ENCODE peak calls at places on chromosomes 1 and 21, in seven cellular contexts. N is fibroblast of lung, W is PC-3, X is neural progenitor cell, P is IMR-90, R is HCT116, T is H9. U is an unnamed sample.

GRCh38 chr1:117886101-117886795 is 43.2 kb downstream of the GDAP2 start:
- DNase-seq in N (peak; percentile 76), W (no peak), X (no peak), P (peak; percentile 77), R (no peak), T (no peak), U (peak; percentile 58)

GRCh38 chr21:35179990-35180557 is 131.0 kb upstream of the RUNX1 start:
- DNase-seq in N (peak; percentile 96), W (peak; percentile 91), X (no peak), P (peak; percentile 94), R (no peak), T (no peak), U (peak; percentile 62)

GRCh38 chr1:109775408-109775807 is 11.7 kb upstream of the EPS8L3 start:
- DNase-seq in N (peak; percentile 20), W (peak; percentile 44), X (no peak), P (peak; percentile 21), R (no peak), T (no peak), U (peak; percentile 53)

GRCh38 chr1:56577859-56578663 is 1.3 kb downstream of the PLPP3 start:
- DNase-seq in N (peak; percentile 71), W (peak; percentile 66), X (peak; percentile 75), P (peak; percentile 61), R (no peak), T (peak; percentile 51), U (peak; percentile 79)

GRCh38 chr1:44676484-44677200 is 2.1 kb downstream of the ARMH1 start:
- DNase-seq in N (peak; percentile 56), W (peak; percentile 50), X (no peak), P (peak; percentile 77), R (no peak), T (no peak), U (peak; percentile 59)

GRCh38 chr1:153541641-153542569 is 1.2 kb upstream of the S100A5 start:
- DNase-seq in N (no peak), W (no peak), X (no peak), P (no peak), R (no peak), T (no peak), U (no peak)

GRCh38 chr1:7454052-7454815 is 316.9 kb upstream of the VAMP3 start:
- DNase-seq in N (peak; percentile 19), W (peak; percentile 18), X (peak; percentile 27), P (peak; percentile 39), R (no peak), T (peak; percentile 45), U (peak; percentile 39)

GRCh38 chr1:194295690-194296089 is 1109.3 kb upstream of the B3GALT2 start:
- DNase-seq in N (peak; percentile 38), W (peak; percentile 57), X (peak; percentile 68), P (peak; percentile 44), R (peak; percentile 33), T (no peak), U (peak; percentile 0)

GRCh38 chr21:37551406-37552355 is 185.1 kb downstream of the DYRK1A start:
- DNase-seq in N (peak; percentile 18), W (no peak), X (no peak), P (no peak), R (no peak), T (no peak), U (peak; percentile 26)

GRCh38 chr1:206686486-206687249 is 2.0 kb downstream of the MAPKAPK2 start:
- DNase-seq in N (no peak), W (no peak), X (no peak), P (no peak), R (no peak), T (no peak), U (no peak)

GRCh38 chr1:25174363-25174729 is 58.0 kb downstream of the SYF2 start:
- DNase-seq in N (no peak), W (no peak), X (no peak), P (no peak), R (no peak), T (no peak), U (no peak)

GRCh38 chr1:52423771-52424170 is 19.4 kb downstream of the PRPF38A start:
- DNase-seq in N (no peak), W (no peak), X (no peak), P (no peak), R (no peak), T (no peak), U (no peak)

GRCh38 chr21:43812139-43812821 is 22.9 kb downstream of the RRP1 start:
- DNase-seq in N (no peak), W (no peak), X (no peak), P (no peak), R (no peak), T (no peak), U (no peak)

GRCh38 chr1:1540015-1540816 is at the start of gene TMEM240:
- DNase-seq in N (peak; percentile 73), W (no peak), X (peak; percentile 92), P (peak; percentile 69), R (no peak), T (peak; percentile 86), U (peak; percentile 90)

GRCh38 chr1:48619529-48619928 is 147.5 kb upstream of the SPATA6 start:
- DNase-seq in N (peak; percentile 22), W (peak; percentile 78), X (peak; percentile 76), P (peak; percentile 3), R (peak; percentile 2), T (peak; percentile 84), U (peak; percentile 44)

GRCh38 chr1:153597206-153597605 is 15.7 kb downstream of the S100A16 start:
- DNase-seq in N (peak; percentile 60), W (peak; percentile 59), X (no peak), P (peak; percentile 86), R (no peak), T (no peak), U (peak; percentile 73)

GRCh38 chr1:228101994-228102790 is 933 bp downstream of the C1orf35 start:
- DNase-seq in N (peak; percentile 21), W (peak; percentile 65), X (peak; percentile 71), P (no peak), R (no peak), T (peak; percentile 60), U (peak; percentile 66)

GRCh38 chr1:54249798-54250497 is 50.0 kb downstream of the MRPL37 start:
- DNase-seq in N (peak; percentile 58), W (peak; percentile 87), X (no peak), P (peak; percentile 54), R (peak; percentile 79), T (peak; percentile 57), U (peak; percentile 78)

GRCh38 chr1:159653201-159653600 is 61.2 kb downstream of the CRP start:
- DNase-seq in N (peak; percentile 43), W (no peak), X (no peak), P (no peak), R (no peak), T (no peak), U (peak; percentile 75)

GRCh38 chr21:41186763-41187536 is 19.0 kb downstream of the BACE2 start:
- DNase-seq in N (no peak), W (no peak), X (no peak), P (no peak), R (no peak), T (peak; percentile 51), U (no peak)

GRCh38 chr1:62325696-62326095 is 6.5 kb upstream of the KANK4 start:
- DNase-seq in N (peak; percentile 93), W (peak; percentile 15), X (no peak), P (no peak), R (no peak), T (no peak), U (peak; percentile 97)

DNA sequence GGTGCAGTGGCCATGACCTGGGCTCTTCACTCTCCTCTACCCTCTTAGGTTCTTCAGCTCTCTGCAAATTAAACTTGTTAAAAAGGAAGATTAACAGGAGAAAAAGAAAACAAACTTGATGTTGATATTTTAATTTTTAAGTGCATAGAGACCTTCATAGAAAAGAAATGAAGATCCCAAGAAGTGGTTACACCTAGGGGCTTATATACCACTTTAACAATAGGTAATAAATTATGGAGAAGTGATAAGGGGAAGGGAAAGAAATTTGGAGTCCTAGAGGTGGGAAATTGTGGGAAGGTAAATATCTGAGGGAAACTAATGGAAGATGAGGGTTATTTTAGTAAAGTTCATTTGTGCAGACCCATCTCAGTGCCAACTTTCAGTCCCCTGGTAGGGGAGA is 16.5 kb upstream of the TFF3 start:
- DNase-seq in N (no peak), W (no peak), X (no peak), P (no peak), R (no peak), T (no peak), U (no peak)
- H3K27ac ChIP-seq in N (no peak overlapping the region), W (no peak overlapping the region), X (no peak overlapping the region), P (no peak overlapping the region), R (no peak overlapping the region), T (no peak overlapping the region), U (no peak overlapping the region)

GRCh38 chr1:15526021-15526489 is 593 bp upstream of the DNAJC16 start:
- DNase-seq in N (no peak), W (no peak), X (no peak), P (no peak), R (no peak), T (no peak), U (no peak)

GRCh38 chr1:15524283-15525042 is 448 bp upstream of the CASP9 start:
- DNase-seq in N (peak; percentile 95), W (peak; percentile 94), X (peak; percentile 100), P (peak; percentile 98), R (peak; percentile 93), T (peak; percentile 99), U (peak; percentile 100)

GRCh38 chr1:15526490-15527339 is at the start of gene DNAJC16:
- DNase-seq in N (peak; percentile 100), W (peak; percentile 100), X (peak; percentile 100), P (peak; percentile 100), R (peak; percentile 100), T (peak; percentile 100), U (peak; percentile 100)

GRCh38 chr1:15523922-15524282 is at the start of gene CASP9:
- DNase-seq in N (no peak), W (no peak), X (no peak), P (peak; percentile 43), R (no peak), T (no peak), U (no peak)

GRCh38 chr1:15525043-15525958 is 1.3 kb upstream of the CASP9 start:
- DNase-seq in N (peak; percentile 1), W (peak; percentile 97), X (peak; percentile 99), P (no peak), R (peak; percentile 98), T (no peak), U (peak; percentile 23)
- H3K9ac ChIP-seq in N (peak overlapping the region; percentile 44), W (peak overlapping the region; percentile 56), X (no peak overlapping the region), P (peak overlapping the region; percentile 72), R (peak overlapping the region; percentile 90), T (no peak overlapping the region), U (peak overlapping the region; percentile 75)

DNA sequence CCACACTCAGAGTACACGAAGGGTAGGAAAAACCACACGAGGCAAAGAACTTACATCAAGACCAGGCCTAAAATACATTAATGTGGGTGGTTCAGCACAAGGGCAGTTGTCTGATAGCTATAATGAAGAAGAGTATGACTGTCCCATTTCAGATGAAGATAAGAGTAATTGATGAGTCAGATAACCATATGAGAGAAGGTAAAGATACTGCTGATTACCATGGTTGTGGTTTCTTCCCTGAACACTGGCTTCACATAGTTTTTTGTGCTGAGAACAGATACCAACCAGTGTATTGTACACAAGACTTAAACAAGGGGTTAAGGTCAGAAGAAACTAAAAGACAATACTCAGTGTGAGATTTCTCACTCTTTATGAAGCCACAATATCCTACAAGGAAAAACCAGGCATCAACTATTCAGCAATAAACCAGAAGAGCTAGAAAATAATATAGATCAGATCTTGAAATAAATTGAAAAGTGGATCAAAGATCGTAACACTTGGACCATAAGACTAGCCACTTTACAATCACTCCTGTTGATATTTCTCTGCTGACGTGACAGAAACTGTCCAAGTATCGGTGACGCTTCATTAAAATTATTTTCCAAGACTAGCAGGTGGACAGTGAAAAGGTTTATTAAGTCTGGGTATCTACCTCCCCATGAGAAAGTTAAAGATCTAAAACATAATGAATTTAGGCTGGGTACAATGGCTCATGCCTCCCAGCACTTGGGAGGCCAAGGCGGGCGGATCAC is 28.6 kb downstream of the PUM1 start:
- DNase-seq in N (peak; percentile 40), W (no peak), X (no peak), P (peak; percentile 42), R (no peak), T (no peak), U (peak; percentile 26)
- H3K27ac ChIP-seq in N (no peak overlapping the region), W (no peak overlapping the region), X (no peak overlapping the region), P (no peak overlapping the region), R (no peak overlapping the region), T (no peak overlapping the region), U (peak overlapping the region; percentile 23)

GRCh38 chr1:145956361-145956760 is 1.5 kb downstream of the LIX1L start:
- DNase-seq in N (no peak), W (no peak), X (no peak), P (no peak), R (no peak), T (no peak), U (no peak)
- H3K9ac ChIP-seq in N (peak overlapping the region; percentile 61), W (peak overlapping the region; percentile 50), X (no peak overlapping the region), P (peak overlapping the region; percentile 87), R (no peak overlapping the region), T (no peak overlapping the region), U (peak overlapping the region; percentile 88)